ENCODE peak calls at places on chromosomes 16 and 17, in eight cellular contexts. X is fibroblast of lung, W is esophagus muscularis mucosa, Y is breast epithelium, M is prostate gland, I is stomach, S is adrenal gland, N is lung. U is an unnamed sample. For H3K4me1, the result is how much of the 10 kb centered on the place peaks cover.

GRCh38 chr16:27463741-27464662 is 62.0 kb downstream of the IL21R start:
- DNase-seq in W (no peak), X (no peak), I (no peak), Y (no peak), S (no peak), M (no peak), N (no peak), U (no peak)

GRCh38 chr16:4272114-4272954 is 489 bp downstream of the TFAP4 start:
- DNase-seq in I (peak), W (no peak), X (peak), Y (no peak), M (peak), N (peak), S (peak), U (no peak)

GRCh38 chr16:68792465-68793324 is 50.6 kb upstream of the TANGO6 start:
- DNase-seq in M (no peak), X (peak), W (no peak), S (no peak), N (no peak), Y (no peak), I (peak), U (peak)

GRCh38 chr16:78659668-78660217 is 560.3 kb downstream of the WWOX start:
- DNase-seq in Y (no peak), N (no peak), X (no peak), M (no peak), I (no peak), S (no peak), W (no peak), U (no peak)

GRCh38 chr17:39461113-39461910 is at the start of gene CDK12:
- DNase-seq in Y (peak), S (peak), W (peak), N (peak), X (peak), M (peak), I (peak), U (peak)

GRCh38 chr16:871562-872330 is 71.2 kb upstream of the GNG13 start:
- DNase-seq in I (no peak), W (no peak), M (no peak), S (no peak), N (no peak), X (no peak), Y (no peak), U (no peak)

GRCh38 chr17:4477286-4477791 is 21.3 kb upstream of the SPNS2 start:
- DNase-seq in Y (no peak), M (no peak), X (no peak), W (no peak), I (no peak), S (no peak), N (no peak), U (no peak)

GRCh38 chr17:40553694-40554534 is 11.4 kb downstream of the CCR7 start:
- DNase-seq in Y (no peak), W (peak), I (peak), N (peak), S (peak), M (no peak), X (peak), U (peak)

GRCh38 chr17:3542410-3543088 is 15.1 kb downstream of the TRPV3 start:
- DNase-seq in M (no peak), S (no peak), X (no peak), W (no peak), N (no peak), I (no peak), Y (no peak), U (no peak)

GRCh38 chr16:31131841-31132271 is 3.7 kb downstream of the PRSS8 start:
- DNase-seq in Y (no peak), S (no peak), X (no peak), W (no peak), N (no peak), M (no peak), I (peak), U (no peak)

GRCh38 chr17:81612172-81612571 is 24.7 kb downstream of the NPLOC4 start:
- DNase-seq in Y (no peak), N (no peak), M (no peak), I (no peak), W (no peak), X (no peak), S (no peak), U (peak)

GRCh38 chr16:82043680-82044584 is 8.9 kb downstream of the HSD17B2 start:
- DNase-seq in S (no peak), M (no peak), X (peak), Y (no peak), I (no peak), N (no peak), W (no peak), U (no peak)

GRCh38 chr16:15607700-15608396 is 35.1 kb downstream of the MARF1 start:
- DNase-seq in N (no peak), Y (no peak), S (peak), M (no peak), I (no peak), W (no peak), X (peak), U (no peak)

DNA sequence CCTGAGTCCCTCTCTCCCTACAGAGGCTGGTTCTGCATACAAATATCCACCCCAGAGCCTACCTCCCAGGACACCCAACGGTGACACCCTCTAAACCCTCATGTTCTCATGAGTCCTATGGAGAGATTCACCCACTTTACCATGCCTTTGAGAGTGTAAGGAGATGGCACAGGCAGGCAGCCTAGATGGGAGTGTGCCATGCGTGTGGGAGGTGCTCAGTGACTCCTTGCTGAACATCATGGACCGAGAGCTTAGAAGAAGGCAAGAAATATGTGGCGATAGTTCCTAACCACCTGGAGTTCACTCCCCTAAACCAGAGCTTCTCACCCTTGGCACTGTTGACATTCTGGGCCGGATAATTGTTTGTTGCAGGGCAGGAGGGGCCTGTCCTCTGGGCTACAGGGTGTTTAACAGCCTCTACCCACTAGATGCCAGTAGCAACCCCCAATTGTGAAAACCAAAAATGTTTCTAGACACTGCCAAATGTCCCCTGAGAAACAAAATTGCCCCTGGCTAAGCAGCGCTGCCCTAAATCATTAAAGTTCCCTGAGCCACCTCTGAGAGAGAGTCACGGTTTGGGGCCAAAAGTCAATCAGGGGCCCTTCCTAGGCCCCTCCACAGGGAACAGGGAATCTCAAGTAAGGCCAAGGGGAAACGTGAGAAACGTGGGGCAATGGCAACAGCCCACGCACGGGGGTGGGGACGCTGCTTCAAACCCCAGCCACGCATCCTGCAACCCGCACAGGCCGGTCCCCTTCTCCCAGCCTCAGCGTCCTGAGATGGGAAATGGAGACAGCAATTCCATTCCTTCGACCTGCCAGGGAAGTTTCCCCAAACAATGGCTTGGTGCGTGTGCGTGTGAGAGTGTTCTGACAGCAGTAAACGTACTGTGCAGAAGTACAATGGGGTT is 66.8 kb downstream of the C16orf78 start:
- DNase-seq in I (no peak), W (no peak), X (no peak), N (no peak), Y (no peak), S (no peak), M (no peak), U (no peak)
- TF ChIP-seq CTCF in I (no peak), W (no peak), X (no peak), N (peak), Y (no peak), S (no peak), M (no peak), U (no peak)

GRCh38 chr16:63614421-63614820 is 1507.4 kb downstream of the CDH11 start:
- DNase-seq in W (no peak), M (no peak), I (no peak), X (peak), N (no peak), Y (no peak), S (no peak), U (no peak)
- H3K27ac ChIP-seq in W (no peak), M (no peak), I (no peak), X (no peak), N (no peak), Y (no peak), S (no peak), U (no peak)

GRCh38 chr17:43373343-43373742 is 25.4 kb upstream of the ARL4D start:
- DNase-seq in N (no peak), Y (no peak), S (no peak), W (no peak), M (no peak), I (no peak), X (no peak), U (no peak)
- H3K4me1 ChIP-seq in N (under half), Y (under half), S (under half), W (under half), M (under half), I (under half), X (under half), U (under half)

GRCh38 chr17:14200354-14200753 is 36.3 kb downstream of the CDRT15 start:
- DNase-seq in S (no peak), W (no peak), N (no peak), Y (no peak), X (no peak), M (no peak), I (no peak), U (no peak)

GRCh38 chr17:14198013-14198412 is 38.6 kb downstream of the CDRT15 start:
- DNase-seq in N (peak), I (peak), X (no peak), M (no peak), W (no peak), S (no peak), Y (no peak), U (no peak)

GRCh38 chr17:14198575-14198974 is 38.1 kb downstream of the CDRT15 start:
- DNase-seq in X (no peak), N (no peak), W (no peak), S (no peak), Y (no peak), I (no peak), M (no peak), U (no peak)

GRCh38 chr17:14197582-14197981 is 39.1 kb downstream of the CDRT15 start:
- DNase-seq in I (peak), S (no peak), Y (no peak), X (no peak), W (no peak), N (no peak), M (no peak), U (no peak)

DNA sequence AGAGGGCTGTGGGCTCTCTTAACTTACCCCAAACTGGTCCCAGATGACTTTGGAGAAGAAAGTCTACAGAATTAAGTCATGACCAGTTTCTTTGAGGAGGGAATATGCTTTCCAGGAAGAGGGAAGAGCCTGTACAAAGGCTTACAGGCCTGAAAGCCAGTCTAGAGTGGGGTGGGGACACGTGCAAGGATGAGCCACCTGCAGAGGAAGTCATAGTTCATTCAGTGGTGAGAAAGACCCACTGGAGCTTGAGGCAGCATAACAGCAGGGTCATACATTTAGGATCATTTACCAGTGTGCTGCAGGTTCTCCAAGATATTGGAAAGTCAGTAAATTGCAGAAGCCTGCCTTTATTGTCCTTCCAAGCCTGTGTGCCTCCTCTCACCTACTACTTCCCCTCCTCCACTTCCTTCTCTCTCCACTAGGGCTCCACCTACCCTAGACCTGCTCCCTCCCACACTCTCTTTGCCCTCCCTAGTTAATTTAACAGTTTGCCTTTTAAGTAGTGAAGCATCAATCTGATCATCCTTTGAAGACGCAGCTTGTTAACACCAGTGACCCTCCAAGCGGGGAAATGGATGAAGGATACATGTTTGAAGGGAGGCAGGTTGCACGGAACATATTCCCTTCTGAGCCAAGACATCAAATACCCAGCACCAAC is 40.2 kb downstream of the CDRT15 start:
- DNase-seq in S (no peak), Y (no peak), M (no peak), W (no peak), I (no peak), N (no peak), X (no peak), U (no peak)
- TF ChIP-seq CTCF in S (no peak), Y (no peak), M (no peak), W (no peak), I (no peak), N (no peak), X (peak), U (no peak)

GRCh38 chr17:75793453-75793852 is 8.8 kb downstream of the UNK start:
- DNase-seq in I (no peak), X (no peak), W (no peak), N (no peak), S (no peak), M (no peak), Y (no peak), U (no peak)

GRCh38 chr17:75799402-75799801 is 14.8 kb downstream of the UNK start:
- DNase-seq in M (no peak), W (no peak), S (no peak), N (no peak), X (no peak), Y (no peak), I (no peak), U (no peak)

GRCh38 chr17:75791251-75791650 is 6.6 kb downstream of the UNK start:
- DNase-seq in S (no peak), I (no peak), W (no peak), N (no peak), X (no peak), M (no peak), Y (no peak), U (no peak)

DNA sequence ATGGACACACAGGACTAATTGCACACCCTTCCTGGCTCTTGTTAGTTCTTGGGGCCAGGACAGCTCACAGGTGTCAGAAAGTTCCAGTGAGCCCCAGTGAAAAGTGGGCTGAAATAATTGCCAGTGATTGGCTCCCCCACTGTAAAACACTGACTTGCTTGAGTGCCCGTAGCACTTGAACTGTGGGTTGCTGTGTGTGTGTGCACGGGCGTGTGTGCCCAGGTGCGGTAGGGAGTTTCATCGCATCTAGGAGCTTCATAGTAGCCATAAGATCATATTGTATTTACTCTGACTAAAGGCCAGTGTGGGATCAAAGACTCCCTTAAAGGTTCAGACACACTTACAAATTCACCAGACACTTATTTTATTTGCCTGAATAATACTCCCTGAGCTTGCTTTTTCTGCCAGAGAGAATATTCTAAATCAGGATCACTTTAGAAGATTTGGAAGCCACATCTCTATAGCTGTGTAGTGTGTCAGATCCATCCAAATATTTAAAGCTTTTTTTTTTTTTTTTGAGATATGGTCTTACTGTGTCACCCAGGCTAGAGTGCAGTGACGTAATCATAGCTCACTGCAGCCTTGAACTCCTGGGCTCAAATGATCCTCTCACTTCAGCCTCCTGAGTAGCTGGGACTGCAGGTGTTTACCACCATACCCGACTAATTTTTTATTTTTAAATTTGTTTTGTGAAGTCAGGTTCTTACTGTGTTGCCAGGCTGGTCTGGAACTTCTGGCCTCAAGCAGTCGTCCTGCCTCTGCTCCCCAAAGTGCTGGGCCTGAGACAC is 11.4 kb downstream of the UNK start:
- DNase-seq in W (no peak), I (no peak), M (no peak), Y (no peak), N (no peak), X (no peak), S (no peak), U (no peak)
- H3K27ac ChIP-seq in W (no peak), I (no peak), M (no peak), Y (no peak), N (no peak), X (no peak), S (no peak), U (no peak)

GRCh38 chr17:67696853-67697505 is 20.8 kb upstream of the NOL11 start:
- DNase-seq in N (no peak), S (no peak), M (no peak), W (no peak), Y (no peak), I (no peak), X (no peak), U (no peak)
- H3K4me1 ChIP-seq in N (under half), S (under half), M (under half), W (under half), Y (under half), I (under half), X (under half), U (under half)

DNA sequence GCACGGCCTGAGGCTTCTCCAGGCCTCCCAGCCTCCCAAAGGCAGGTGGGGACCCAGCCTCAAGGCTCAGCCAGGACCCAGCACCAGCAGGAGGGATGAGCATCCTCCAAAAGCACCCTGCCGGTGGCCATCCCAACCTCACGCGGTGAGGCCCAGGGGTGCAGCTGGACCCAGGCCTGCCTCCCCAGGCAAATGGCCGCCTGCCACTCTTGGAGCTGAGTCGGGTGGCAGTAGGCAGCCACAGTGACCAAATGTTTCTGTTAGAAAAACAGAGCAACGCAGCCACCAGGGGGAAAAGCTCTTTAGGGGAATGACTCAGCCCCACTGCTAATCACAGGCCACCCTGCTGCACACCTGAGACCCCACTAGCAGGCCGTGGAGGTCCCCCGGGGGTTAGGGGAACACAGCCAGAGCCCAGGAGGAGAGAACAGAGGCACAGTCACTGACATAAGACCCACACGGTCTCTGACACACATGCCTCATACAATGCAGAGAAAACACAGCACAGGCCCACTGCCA is 12.5 kb downstream of the BCAR1 start:
- DNase-seq in S (no peak), I (no peak), X (peak), W (no peak), M (no peak), Y (no peak), N (no peak), U (no peak)
- TF ChIP-seq CTCF in S (no peak), I (no peak), X (peak), W (no peak), M (no peak), Y (peak), N (no peak), U (no peak)

U was measured in pancreas.